ENCODE peak calls at places on chromosomes 11 and 22, in nine cellular contexts. I is transverse colon; U is stimulated activated CD4-positive, alpha-beta T cell treated with anti-CD3 and anti-CD28 coated beads, Interleukin-1b, Interleukin-23, amount 100 ng/mL, for 24 hours; P is NCI-H1105; Q is NCI-H510A; Z is uterus; G is GM12865; W is SJSA1; T is effector memory CD4-positive, alpha-beta T cell. X is an unnamed sample.

GRCh38 chr22:47333625-47334024 is 571.2 kb downstream of the TBC1D22A start:
- DNase-seq in Z (no peak), P (peak), I (no peak), U (no peak), Q (peak), T (no peak), G (no peak), W (peak), X (no peak)

GRCh38 chr22:42296381-42296853 is 26.0 kb upstream of the TCF20 start:
- DNase-seq in W (no peak), P (peak), T (no peak), Z (no peak), U (no peak), I (peak), Q (no peak), G (no peak), X (no peak)

GRCh38 chr11:75436806-75437205 is 3.8 kb upstream of the KLHL35 start:
- DNase-seq in T (no peak), W (no peak), U (no peak), Q (no peak), Z (no peak), G (no peak), I (no peak), P (no peak), X (no peak)

GRCh38 chr11:119666463-119667131 is 62.4 kb downstream of the NECTIN1 start:
- DNase-seq in T (peak), Q (peak), P (peak), U (peak), Z (peak), W (peak), G (peak), I (peak), X (peak)

GRCh38 chr22:37627545-37627944 is 11.9 kb upstream of the SH3BP1 start:
- DNase-seq in Z (no peak), Q (no peak), P (no peak), T (no peak), I (peak), G (peak), W (no peak), U (no peak), X (no peak)

GRCh38 chr22:17108256-17109112 is 12.7 kb downstream of the TMEM121B start:
- DNase-seq in Q (no peak), U (no peak), Z (no peak), T (no peak), P (no peak), W (no peak), I (no peak), G (no peak), X (no peak)

GRCh38 chr11:48109046-48109666 is 107.5 kb upstream of the OR4B1 start:
- DNase-seq in W (peak), U (no peak), Q (no peak), Z (no peak), P (peak), I (no peak), G (peak), T (no peak), X (peak)

GRCh38 chr11:116885951-116886629 is 48.7 kb upstream of the APOA1 start:
- DNase-seq in I (no peak), P (no peak), G (no peak), W (no peak), U (no peak), Q (no peak), Z (no peak), T (no peak), X (no peak)

GRCh38 chr11:2533642-2534115 is 88.9 kb downstream of the KCNQ1 start:
- DNase-seq in Z (peak), T (no peak), I (peak), U (no peak), G (peak), P (no peak), W (peak), Q (no peak), X (no peak)

GRCh38 chr11:120817131-120817530 is 206.8 kb upstream of the TBCEL start:
- DNase-seq in Q (no peak), T (no peak), U (no peak), W (no peak), P (no peak), G (no peak), Z (no peak), I (peak), X (no peak)

X was measured in NCI-H526 treated with DMSO at 0.1 percent for 48 hours.